ENCODE peak calls at places on chromosome 12, in four cellular contexts. V is stomach, R is ovary, L is SK-N-SH. K is an unnamed sample.
A peak's percentile ranks its signal among the peaks of the same experiment; 100 is the strongest.

GRCh38 chr12:49331360-49332222 is 5.4 kb downstream of the C1QL4 start:
- DNase-seq in V (peak; percentile 73), R (peak; percentile 73), L (peak; percentile 81), K (peak; percentile 79)

GRCh38 chr12:75684678-75685620 is 173.5 kb upstream of the KRR1 start:
- DNase-seq in V (no peak), R (no peak), L (no peak), K (no peak)

GRCh38 chr12:120498870-120499515 is 3.1 kb downstream of the DYNLL1 start:
- DNase-seq in V (no peak), R (no peak), L (no peak), K (no peak)

GRCh38 chr12:4787965-4788364 is 67.8 kb downstream of the GALNT8 start:
- DNase-seq in V (no peak), R (no peak), L (no peak), K (no peak)

GRCh38 chr12:46660719-46661118 is 165.1 kb downstream of the SLC38A4 start:
- DNase-seq in V (no peak), R (no peak), L (no peak), K (no peak)

GRCh38 chr12:49647280-49647679 is 23.9 kb downstream of the PRPF40B start:
- DNase-seq in V (no peak), R (no peak), L (no peak), K (no peak)

GRCh38 chr12:44428825-44429224 is 447.3 kb downstream of the NELL2 start:
- DNase-seq in V (no peak), R (no peak), L (no peak), K (no peak)

GRCh38 chr12:93521225-93521854 is 51.1 kb upstream of the SOCS2 start:
- DNase-seq in V (peak; percentile 72), R (no peak), L (no peak), K (no peak)

GRCh38 chr12:100401660-100402059 is 44.8 kb downstream of the SLC17A8 start:
- DNase-seq in V (no peak), R (no peak), L (no peak), K (no peak)

GRCh38 chr12:111425655-111426054 is 19.9 kb downstream of the SH2B3 start:
- DNase-seq in V (no peak), R (no peak), L (no peak), K (no peak)

GRCh38 chr12:5081016-5081415 is 37.3 kb downstream of the KCNA5 start:
- DNase-seq in V (no peak), R (no peak), L (no peak), K (no peak)

GRCh38 chr12:48993787-48994186 is 5.4 kb downstream of the DDN start:
- DNase-seq in V (no peak), R (no peak), L (no peak), K (no peak)

GRCh38 chr12:72095025-72095424 is 156.4 kb downstream of the TPH2 start:
- DNase-seq in V (no peak), R (no peak), L (no peak), K (no peak)

GRCh38 chr12:43198608-43199007 is 353.4 kb downstream of the ADAMTS20 start:
- DNase-seq in V (no peak), R (no peak), L (no peak), K (no peak)
- TF ChIP-seq EP300 in V (no peak), R (no peak), L (no peak), K (no peak)

DNA sequence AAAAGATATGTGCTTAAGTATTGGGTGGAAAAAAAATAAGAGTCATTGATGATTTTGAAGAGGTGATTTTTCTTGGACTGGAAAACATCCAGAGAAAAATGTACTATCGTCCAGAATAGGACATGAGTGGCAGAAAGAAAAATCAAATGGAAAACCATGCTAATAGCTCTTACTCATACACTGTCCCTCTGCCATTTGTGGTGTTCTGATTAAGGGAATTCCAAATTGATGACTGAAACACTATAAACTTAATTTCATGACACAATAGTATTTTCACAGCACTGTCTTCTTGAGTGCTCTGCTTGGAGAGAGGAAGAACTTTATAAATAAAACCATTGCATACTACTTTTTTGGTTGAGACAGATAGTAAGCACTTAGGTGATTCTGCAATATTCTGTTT is 72.4 kb downstream of the USP15 start:
- DNase-seq in V (no peak), R (no peak), L (no peak), K (no peak)
- TF ChIP-seq EP300 in V (no peak), R (no peak), L (no peak), K (no peak)

DNA sequence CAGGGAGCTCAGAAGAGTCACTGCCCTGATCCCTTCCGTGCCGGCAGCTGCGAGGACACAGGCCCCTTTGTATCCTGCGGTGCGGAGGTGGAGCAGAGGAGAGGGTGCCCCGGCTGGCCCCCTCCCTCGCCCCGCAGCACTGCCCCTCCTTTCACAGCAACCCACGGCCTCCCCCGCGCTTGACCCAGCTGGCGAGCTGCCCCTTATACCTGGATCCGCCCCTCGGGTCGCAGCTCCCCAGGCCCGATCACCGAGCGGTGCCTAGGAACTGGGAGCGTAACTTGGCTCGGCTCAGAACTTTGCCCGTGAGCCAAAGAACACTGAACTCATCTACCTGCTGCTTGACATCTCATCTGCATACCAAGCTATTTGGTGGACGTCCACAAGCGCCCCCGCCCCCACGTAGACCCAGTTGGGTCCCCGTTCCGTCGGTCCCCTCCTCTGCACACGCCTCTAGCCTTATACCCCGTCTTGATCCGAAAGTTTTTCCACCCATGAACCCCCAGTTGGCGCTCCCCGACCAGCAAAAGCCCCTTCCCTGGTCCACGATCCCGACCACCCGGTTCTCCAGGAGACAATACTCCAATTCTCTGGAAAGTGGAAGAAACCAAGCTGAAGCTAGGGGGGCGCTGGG is 697 bp upstream of the DNAJC14 start:
- DNase-seq in V (peak; percentile 58), R (peak; percentile 81), L (peak; percentile 79), K (peak; percentile 60)
- TF ChIP-seq EP300 in V (no peak), R (no peak), L (no peak), K (no peak)

DNA sequence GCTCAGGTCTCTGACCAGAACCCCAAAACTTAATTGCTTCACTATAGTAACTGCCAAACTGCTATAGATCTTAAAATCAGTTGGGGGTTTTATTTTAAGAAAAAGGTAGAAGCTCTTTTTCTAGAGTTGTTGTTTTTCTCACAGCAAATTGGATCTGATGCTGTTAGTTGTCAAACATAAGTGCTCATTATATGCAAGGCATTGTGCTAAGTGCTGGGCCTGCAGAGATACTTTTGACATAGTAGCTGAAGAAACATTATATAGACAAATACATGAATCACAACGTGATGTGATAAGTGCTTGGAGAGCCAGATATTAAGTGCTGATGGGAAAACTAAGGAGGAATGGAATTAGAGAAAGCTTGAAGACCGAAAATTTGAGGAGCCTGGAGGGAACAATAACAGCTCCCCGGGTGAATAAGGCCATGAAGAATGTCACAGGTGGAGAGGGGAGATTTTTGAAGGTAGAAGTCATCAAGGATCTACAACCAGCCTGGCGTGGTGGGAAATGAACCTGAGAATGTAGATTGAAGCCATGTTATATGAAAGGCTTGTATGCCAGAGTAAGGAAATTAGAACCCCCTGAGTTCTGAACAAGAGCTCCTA is 126.5 kb downstream of the DYRK2 start:
- DNase-seq in V (no peak), R (no peak), L (no peak), K (no peak)
- TF ChIP-seq EP300 in V (no peak), R (no peak), L (no peak), K (no peak)

DNA sequence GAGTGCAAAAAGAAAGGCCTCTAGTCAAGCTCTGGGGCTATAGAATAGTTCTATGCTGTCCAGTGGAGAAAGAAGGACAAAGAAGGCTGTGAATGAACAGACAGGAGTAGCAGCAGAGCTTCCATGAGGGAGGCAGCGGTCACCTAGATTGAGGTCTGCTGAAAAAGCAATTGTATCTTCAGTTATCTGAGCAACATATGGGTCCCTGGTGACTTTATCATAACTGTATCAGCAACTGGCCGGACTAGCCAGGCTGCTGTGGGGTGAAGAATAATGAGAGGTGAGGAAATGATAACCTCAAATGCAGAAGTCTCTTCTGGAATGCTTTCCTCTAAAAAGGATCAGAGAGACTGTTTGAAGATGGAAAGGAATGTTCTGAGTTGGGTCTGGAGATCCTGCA is 971.3 kb upstream of the TMEM132C start:
- DNase-seq in V (no peak), R (no peak), L (no peak), K (no peak)
- TF ChIP-seq EP300 in V (no peak), R (no peak), L (no peak), K (no peak)

GRCh38 chr12:89140580-89141236 is 211.6 kb downstream of the DUSP6 start:
- DNase-seq in V (no peak), R (no peak), L (no peak), K (no peak)
- TF ChIP-seq EP300 in V (no peak), R (no peak), L (no peak), K (no peak)

GRCh38 chr12:68375701-68376469 is 43.7 kb upstream of the MDM1 start:
- DNase-seq in V (no peak), R (no peak), L (no peak), K (no peak)

GRCh38 chr12:68381476-68381875 is 49.3 kb upstream of the MDM1 start:
- DNase-seq in V (no peak), R (no peak), L (no peak), K (no peak)

GRCh38 chr12:68374315-68374982 is 42.3 kb upstream of the MDM1 start:
- DNase-seq in V (peak; percentile 40), R (no peak), L (no peak), K (no peak)

GRCh38 chr12:68376901-68377300 is 44.7 kb upstream of the MDM1 start:
- DNase-seq in V (no peak), R (no peak), L (no peak), K (no peak)

GRCh38 chr12:68378859-68379628 is 46.9 kb upstream of the MDM1 start:
- DNase-seq in V (peak; percentile 42), R (no peak), L (no peak), K (no peak)
- TF ChIP-seq EP300 in V (no peak), R (no peak), L (no peak), K (no peak)

K was measured in upper lobe of left lung.